ENCODE peak calls at places on chromosomes 5 and 9, in four cellular contexts. W, C, R and T are unnamed samples.

GRCh38 chr5:65102826-65103673 is 334.3 kb downstream of the CWC27 start:
- DNase-seq in C (peak), R (peak), W (no peak), T (peak)

GRCh38 chr9:111851536-111851935 is 45.1 kb upstream of the UGCG start:
- DNase-seq in R (no peak), W (no peak), C (no peak), T (no peak)

GRCh38 chr5:151424892-151425523 is 22.4 kb upstream of the SLC36A1 start:
- DNase-seq in R (no peak), W (no peak), C (no peak), T (no peak)

GRCh38 chr5:34570721-34571379 is 85.3 kb upstream of the RAI14 start:
- DNase-seq in R (no peak), W (no peak), C (peak), T (no peak)

GRCh38 chr5:33364406-33364805 is 76.4 kb upstream of the TARS1 start:
- DNase-seq in W (no peak), R (no peak), C (no peak), T (no peak)

GRCh38 chr5:2018390-2018724 is 135.6 kb upstream of the IRX4 start:
- DNase-seq in C (no peak), W (no peak), R (no peak), T (no peak)

GRCh38 chr5:99600952-99601351 is 672.1 kb upstream of the CHD1 start:
- DNase-seq in C (no peak), W (no peak), R (no peak), T (no peak)

GRCh38 chr5:113147088-113147487 is 170.5 kb downstream of the DCP2 start:
- DNase-seq in R (no peak), W (no peak), C (peak), T (no peak)

GRCh38 chr5:89260254-89260653 is 377.3 kb upstream of the MEF2C start:
- DNase-seq in W (no peak), R (no peak), C (no peak), T (no peak)

GRCh38 chr5:9557696-9558095 is 11.8 kb upstream of the SEMA5A start:
- DNase-seq in R (no peak), C (no peak), W (no peak), T (no peak)

GRCh38 chr9:20236676-20237075 is 385.6 kb downstream of the MLLT3 start:
- DNase-seq in C (no peak), W (no peak), R (peak), T (no peak)

GRCh38 chr9:130287736-130288135 is 22.2 kb downstream of the HMCN2 start:
- DNase-seq in R (peak), C (no peak), W (no peak), T (peak)

GRCh38 chr5:151628112-151628823 is 37.1 kb upstream of the FAT2 start:
- DNase-seq in C (peak), W (no peak), R (no peak), T (no peak)

GRCh38 chr9:69347607-69348006 is 22.6 kb downstream of the ENTREP1 start:
- DNase-seq in C (no peak), R (no peak), W (no peak), T (no peak)

GRCh38 chr5:172528440-172528839 is 74.1 kb upstream of the SH3PXD2B start:
- DNase-seq in W (peak), C (no peak), R (no peak), T (no peak)

GRCh38 chr9:14314424-14314928 is 535 bp upstream of the NFIB start:
- DNase-seq in R (no peak), C (peak), W (peak), T (peak)

GRCh38 chr9:98888794-98889495 is 54.8 kb upstream of the COL15A1 start:
- DNase-seq in R (no peak), W (no peak), C (peak), T (no peak)

GRCh38 chr9:136644343-136644592 is 18.4 kb upstream of the EGFL7 start:
- DNase-seq in C (peak), R (peak), W (peak), T (no peak)

GRCh38 chr5:119355636-119356383 is at the start of gene TNFAIP8:
- DNase-seq in R (peak), C (peak), W (peak), T (peak)

GRCh38 chr9:98921740-98922139 is 22.0 kb upstream of the COL15A1 start:
- DNase-seq in W (peak), R (no peak), C (no peak), T (no peak)

GRCh38 chr5:173515526-173515925 is 100.9 kb downstream of the BOD1 start:
- DNase-seq in W (no peak), R (no peak), C (peak), T (no peak)

GRCh38 chr5:123367739-123368138 is 55.5 kb downstream of the CEP120 start:
- DNase-seq in C (no peak), R (peak), W (no peak), T (no peak)

GRCh38 chr5:138334867-138335447 is 3.1 kb upstream of the FAM53C start:
- DNase-seq in C (no peak), R (no peak), W (no peak), T (no peak)

GRCh38 chr9:128098936-128099931 is 28.3 kb downstream of the PTGES2 start:
- DNase-seq in C (peak), W (peak), R (no peak), T (no peak)

GRCh38 chr5:32116574-32117313 is 57.4 kb downstream of the GOLPH3 start:
- DNase-seq in W (no peak), R (no peak), C (no peak), T (no peak)

GRCh38 chr9:133356391-133357091 is at the start of the genes SURF1 and SURF2:
- DNase-seq in W (peak), C (peak), R (peak), T (peak)

GRCh38 chr5:59317023-59317771 is 576.3 kb downstream of the PDE4D start:
- DNase-seq in W (no peak), R (peak), C (peak), T (peak)

GRCh38 chr9:103242486-103242885 is 247.4 kb downstream of the CYLC2 start:
- DNase-seq in R (no peak), W (no peak), C (no peak), T (no peak)

GRCh38 chr9:7403839-7404238 is 395.7 kb downstream of the DMAC1 start:
- DNase-seq in R (no peak), W (no peak), C (no peak), T (no peak)

GRCh38 chr5:1665231-1665630 is 134.4 kb downstream of the MRPL36 start:
- DNase-seq in W (no peak), R (no peak), C (no peak), T (no peak)

GRCh38 chr9:17018001-17018491 is 116.8 kb upstream of the CNTLN start:
- DNase-seq in C (peak), R (no peak), W (no peak), T (no peak)

GRCh38 chr9:4420351-4420750 is 69.9 kb upstream of the SLC1A1 start:
- DNase-seq in C (no peak), R (no peak), W (no peak), T (no peak)

GRCh38 chr9:137051145-137051724 is 2.6 kb downstream of the ENTPD2 start:
- DNase-seq in W (no peak), C (no peak), R (no peak), T (no peak)

GRCh38 chr5:168654225-168654624 is 75.1 kb upstream of the PANK3 start:
- DNase-seq in C (peak), R (no peak), W (no peak), T (no peak)

GRCh38 chr9:129750010-129750409 is 2.8 kb downstream of the PTGES start:
- DNase-seq in R (no peak), C (peak), W (no peak), T (no peak)

GRCh38 chr9:113734826-113735225 is 141.3 kb upstream of the ZNF618 start:
- DNase-seq in R (no peak), W (no peak), C (no peak), T (no peak)

GRCh38 chr5:36740259-36740898 is 134.0 kb downstream of the SLC1A3 start:
- DNase-seq in C (peak), W (no peak), R (no peak), T (no peak)

GRCh38 chr5:132190161-132190817 is 37.4 kb downstream of the P4HA2 start:
- DNase-seq in C (peak), W (peak), R (peak), T (peak)

GRCh38 chr9:105439428-105439827 is 8.4 kb upstream of the FSD1L start:
- DNase-seq in R (no peak), C (no peak), W (no peak), T (no peak)

GRCh38 chr5:52863715-52864114 is 76.0 kb downstream of the ITGA1 start:
- DNase-seq in C (no peak), W (no peak), R (no peak), T (no peak)